ENCODE peak calls at places on chromosomes 7 and 10, in four cellular contexts. F is GM12878, O is SK-N-SH, Z is HepG2. V is an unnamed sample.

GRCh38 chr10:86674912-86675311 is 6.6 kb downstream of the LDB3 start:
- DNase-seq in F (no peak), O (no peak), Z (no peak), V (no peak)

GRCh38 chr7:15571303-15571878 is 9.6 kb upstream of the AGMO start:
- DNase-seq in F (no peak), O (no peak), Z (no peak), V (no peak)

GRCh38 chr10:7950981-7951847 is 103.3 kb upstream of the GATA3 start:
- DNase-seq in F (no peak), O (no peak), Z (peak; percentile 37), V (no peak)

GRCh38 chr7:7175075-7175695 is 7.2 kb upstream of the C1GALT1 start:
- DNase-seq in F (no peak), O (no peak), Z (no peak), V (no peak)

GRCh38 chr10:22183771-22184466 is 33.9 kb downstream of the EBLN1 start:
- DNase-seq in F (no peak), O (no peak), Z (no peak), V (no peak)

GRCh38 chr7:154843670-154844237 is 159.2 kb downstream of the PAXIP1 start:
- DNase-seq in F (no peak), O (no peak), Z (peak; percentile 21), V (no peak)

GRCh38 chr7:11698273-11698930 is 133.6 kb downstream of the THSD7A start:
- DNase-seq in F (no peak), O (no peak), Z (no peak), V (no peak)

GRCh38 chr7:127912901-127913300 is 118.3 kb downstream of the LRRC4 start:
- DNase-seq in F (no peak), O (no peak), Z (peak; percentile 60), V (no peak)

GRCh38 chr10:129973674-129974059 is 9.6 kb upstream of the EBF3 start:
- DNase-seq in F (no peak), O (no peak), Z (no peak), V (no peak)

GRCh38 chr7:80771523-80771922 is 133.1 kb downstream of the CD36 start:
- DNase-seq in F (no peak), O (peak; percentile 39), Z (no peak), V (peak; percentile 41)

GRCh38 chr7:140649566-140650205 is 9.1 kb upstream of the DENND2A start:
- DNase-seq in F (no peak), O (no peak), Z (no peak), V (no peak)

GRCh38 chr7:79398145-79398749 is 55.2 kb downstream of the MAGI2 start:
- DNase-seq in F (no peak), O (no peak), Z (no peak), V (no peak)

GRCh38 chr7:48427671-48428070 is 256.4 kb downstream of the ABCA13 start:
- DNase-seq in F (no peak), O (no peak), Z (no peak), V (no peak)

GRCh38 chr10:101569838-101570763 is 18.0 kb downstream of the POLL start:
- DNase-seq in F (peak; percentile 19), O (peak; percentile 98), Z (peak; percentile 20), V (peak; percentile 88)

GRCh38 chr10:35335133-35335532 is 1.2 kb upstream of the CCNY start:
- DNase-seq in F (no peak), O (no peak), Z (peak; percentile 56), V (no peak)

GRCh38 chr10:110364531-110364937 is 59.8 kb upstream of the SMNDC1 start:
- DNase-seq in F (no peak), O (no peak), Z (no peak), V (no peak)

GRCh38 chr10:80196950-80197315 is 8.4 kb downstream of the ANXA11 start:
- DNase-seq in F (no peak), O (no peak), Z (no peak), V (no peak)

GRCh38 chr10:100825946-100826660 is 80.7 kb downstream of the PAX2 start:
- DNase-seq in F (no peak), O (no peak), Z (no peak), V (no peak)

GRCh38 chr7:79734158-79734557 is 280.7 kb upstream of the MAGI2 start:
- DNase-seq in F (no peak), O (no peak), Z (no peak), V (no peak)

GRCh38 chr7:79810945-79811344 is 323.7 kb upstream of the GNAI1 start:
- DNase-seq in F (no peak), O (no peak), Z (no peak), V (no peak)

GRCh38 chr10:43045631-43046287 is 31.1 kb upstream of the RET start:
- DNase-seq in F (no peak), O (peak; percentile 18), Z (no peak), V (no peak)

GRCh38 chr10:124072541-124072940 is 20.9 kb downstream of the CHST15 start:
- DNase-seq in F (no peak), O (no peak), Z (no peak), V (no peak)

GRCh38 chr10:5590816-5591215 is 66.1 kb downstream of the CALML3 start:
- DNase-seq in F (no peak), O (peak; percentile 51), Z (no peak), V (no peak)

GRCh38 chr10:100883322-100883821 is 29.4 kb upstream of the SLF2 start:
- DNase-seq in F (no peak), O (no peak), Z (no peak), V (no peak)

GRCh38 chr7:105654994-105655900 is 74.0 kb upstream of the EFCAB10 start:
- DNase-seq in F (no peak), O (peak; percentile 57), Z (no peak), V (no peak)

GRCh38 chr7:128253701-128254100 is 12.6 kb downstream of the LEP start:
- DNase-seq in F (no peak), O (no peak), Z (no peak), V (no peak)

GRCh38 chr10:119834188-119834587 is 38.5 kb downstream of the MCMBP start:
- DNase-seq in F (no peak), O (no peak), Z (no peak), V (no peak)

GRCh38 chr10:117666131-117666530 is 123.6 kb downstream of the EMX2 start:
- DNase-seq in F (no peak), O (no peak), Z (no peak), V (no peak)

GRCh38 chr10:117662790-117663540 is 120.4 kb downstream of the EMX2 start:
- DNase-seq in F (no peak), O (no peak), Z (no peak), V (no peak)

GRCh38 chr10:117664288-117664687 is 121.7 kb downstream of the EMX2 start:
- DNase-seq in F (no peak), O (no peak), Z (no peak), V (no peak)

GRCh38 chr10:117662126-117662525 is 119.6 kb downstream of the EMX2 start:
- DNase-seq in F (no peak), O (no peak), Z (no peak), V (no peak)

GRCh38 chr10:117663750-117664149 is 121.2 kb downstream of the EMX2 start:
- DNase-seq in F (peak; percentile 83), O (no peak), Z (peak; percentile 6), V (peak; percentile 23)
- TF ChIP-seq PBX3 in F (peak; percentile 44), O (no peak), Z (no peak), V (no peak)

DNA sequence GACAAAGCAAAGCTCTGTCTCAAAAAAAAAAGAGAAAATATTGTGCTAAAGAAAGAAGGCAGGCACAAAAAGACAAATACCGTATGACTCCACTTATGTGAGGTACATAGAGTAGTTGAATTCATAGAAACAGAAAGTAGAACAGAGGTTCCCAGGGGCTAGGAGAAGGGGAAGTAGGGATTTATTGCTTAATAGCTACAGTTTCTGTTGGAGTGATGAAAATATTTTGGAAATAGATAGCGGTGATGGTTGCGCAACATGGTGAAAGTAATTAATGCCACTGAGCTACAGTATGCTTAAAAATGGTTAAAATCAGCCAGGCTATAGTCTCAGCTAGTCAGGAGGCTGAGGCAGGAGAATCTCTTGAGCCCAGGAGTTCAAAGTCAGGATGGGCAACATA is 18.5 kb upstream of the NPFFR1 start:
- DNase-seq in F (no peak), O (no peak), Z (no peak), V (no peak)
- TF ChIP-seq PBX3 in F (no peak), O (no peak), Z (no peak), V (no peak)

GRCh38 chr7:149103424-149103823 is 12.9 kb upstream of the ZNF786 start:
- DNase-seq in F (no peak), O (no peak), Z (no peak), V (no peak)

GRCh38 chr7:149104214-149104613 is 13.7 kb upstream of the ZNF786 start:
- DNase-seq in F (no peak), O (no peak), Z (no peak), V (no peak)

GRCh38 chr7:149099058-149099457 is 8.5 kb upstream of the ZNF786 start:
- DNase-seq in F (no peak), O (no peak), Z (no peak), V (no peak)

GRCh38 chr7:149109969-149110368 is 16.2 kb downstream of the ZNF425 start:
- DNase-seq in F (no peak), O (no peak), Z (no peak), V (no peak)

GRCh38 chr7:149104749-149105148 is 14.2 kb upstream of the ZNF786 start:
- DNase-seq in F (no peak), O (no peak), Z (no peak), V (no peak)
- TF ChIP-seq PBX3 in F (no peak), O (no peak), Z (no peak), V (no peak)

GRCh38 chr10:30755474-30755873 is 125.9 kb upstream of the LYZL2 start:
- DNase-seq in F (no peak), O (no peak), Z (no peak), V (no peak)
- TF ChIP-seq PBX3 in F (no peak), O (no peak), Z (no peak), V (no peak)

GRCh38 chr7:51357821-51358220 is 41.2 kb upstream of the COBL start:
- DNase-seq in F (no peak), O (no peak), Z (no peak), V (no peak)
- TF ChIP-seq PBX3 in F (no peak), O (no peak), Z (no peak), V (no peak)

GRCh38 chr7:36683695-36684357 is 40.5 kb downstream of the AOAH start:
- DNase-seq in F (no peak), O (no peak), Z (no peak), V (no peak)
- TF ChIP-seq PBX3 in F (no peak), O (no peak), Z (no peak), V (no peak)

GRCh38 chr10:61898435-61898778 is 3.1 kb upstream of the ARID5B start:
- DNase-seq in F (no peak), O (no peak), Z (no peak), V (no peak)
- TF ChIP-seq PBX3 in F (no peak), O (no peak), Z (no peak), V (no peak)

GRCh38 chr7:102119925-102120324 is 166.7 kb upstream of the SH2B2 start:
- DNase-seq in F (no peak), O (no peak), Z (no peak), V (no peak)
- TF ChIP-seq PBX3 in F (no peak), O (no peak), Z (no peak), V (no peak)